ENCODE peak calls at places on chromosome 11, in seven cellular contexts. A, Y, D, L, O, N and P are unnamed samples.
A peak's percentile ranks its signal among the peaks of the same experiment; 100 is the strongest.

GRCh38 chr11:88354909-88355308 is 17.4 kb upstream of the CTSC start:
- DNase-seq in L (no peak), Y (no peak), N (no peak), A (no peak), O (no peak), D (no peak), P (no peak)

GRCh38 chr11:24731554-24731953 is 234.7 kb downstream of the LUZP2 start:
- DNase-seq in O (no peak), N (no peak), Y (no peak), D (no peak), A (no peak), L (no peak), P (no peak)

GRCh38 chr11:46345881-46346484 is 1.3 kb upstream of the DGKZ start:
- DNase-seq in D (no peak), O (no peak), Y (no peak), N (no peak), A (no peak), L (no peak), P (no peak)

GRCh38 chr11:95715777-95716241 is 73.8 kb downstream of the FAM76B start:
- DNase-seq in A (no peak), N (no peak), D (no peak), L (no peak), Y (no peak), O (no peak), P (no peak)

GRCh38 chr11:46637546-46637945 is 20.2 kb downstream of the ATG13 start:
- DNase-seq in Y (no peak), A (no peak), N (no peak), O (no peak), L (no peak), D (no peak), P (no peak)

GRCh38 chr11:1300569-1301187 is 8.8 kb downstream of the TOLLIP start:
- DNase-seq in A (no peak), D (no peak), Y (no peak), O (peak; percentile 24), N (no peak), L (no peak), P (no peak)

GRCh38 chr11:16981651-16982194 is 32.5 kb downstream of the PLEKHA7 start:
- DNase-seq in A (no peak), L (no peak), D (no peak), Y (no peak), O (peak; percentile 49), N (no peak), P (no peak)

GRCh38 chr11:26904114-26904513 is 89.8 kb upstream of the FIBIN start:
- DNase-seq in O (no peak), A (no peak), L (no peak), N (no peak), Y (no peak), D (no peak), P (no peak)

GRCh38 chr11:61486779-61487178 is 21.8 kb upstream of the LRRC10B start:
- DNase-seq in O (no peak), Y (no peak), D (no peak), L (no peak), A (no peak), N (no peak), P (no peak)

GRCh38 chr11:128725630-128726461 is 32.0 kb downstream of the FLI1 start:
- DNase-seq in D (no peak), O (no peak), Y (no peak), L (peak; percentile 48), N (no peak), A (no peak), P (no peak)

GRCh38 chr11:721347-721912 is 15.4 kb downstream of the EPS8L2 start:
- DNase-seq in O (no peak), Y (no peak), D (no peak), L (no peak), N (no peak), A (no peak), P (no peak)

GRCh38 chr11:116694815-116695590 is 77.8 kb downstream of the BUD13 start:
- DNase-seq in L (no peak), Y (no peak), N (no peak), O (no peak), D (no peak), A (no peak), P (no peak)

GRCh38 chr11:19160839-19161238 is 40.9 kb downstream of the CSRP3 start:
- DNase-seq in L (no peak), O (no peak), A (no peak), D (no peak), N (no peak), Y (no peak), P (no peak)

GRCh38 chr11:134037093-134037908 is 31.6 kb upstream of the JAM3 start:
- DNase-seq in O (peak; percentile 79), D (no peak), N (peak; percentile 66), A (peak; percentile 47), Y (peak; percentile 63), L (peak; percentile 50), P (no peak)

GRCh38 chr11:114026355-114026754 is 33.2 kb upstream of the ZBTB16 start:
- DNase-seq in L (no peak), A (no peak), O (peak; percentile 62), N (no peak), Y (peak; percentile 52), D (peak; percentile 37), P (no peak)

GRCh38 chr11:8038393-8038792 is 42.6 kb upstream of the TUB start:
- DNase-seq in O (no peak), A (no peak), L (no peak), N (no peak), Y (no peak), D (no peak), P (no peak)

GRCh38 chr11:126375726-126376125 is 20.2 kb downstream of the ST3GAL4 start:
- DNase-seq in L (no peak), D (no peak), O (no peak), Y (no peak), N (no peak), A (no peak), P (no peak)

GRCh38 chr11:30196400-30197206 is 34.2 kb upstream of the FSHB start:
- DNase-seq in L (peak; percentile 8), O (peak; percentile 83), A (peak; percentile 31), N (peak; percentile 37), D (peak; percentile 84), Y (peak; percentile 36), P (no peak)

GRCh38 chr11:118895093-118896039 is 11.7 kb downstream of the CXCR5 start:
- DNase-seq in A (peak; percentile 31), O (no peak), L (peak; percentile 62), D (no peak), Y (no peak), N (no peak), P (no peak)

GRCh38 chr11:117282956-117283355 is 8.2 kb upstream of the BACE1-AS start:
- DNase-seq in N (no peak), Y (no peak), O (no peak), L (no peak), D (no peak), A (no peak), P (no peak)

GRCh38 chr11:1922411-1923113 is 3.1 kb downstream of the TNNT3 start:
- DNase-seq in D (no peak), Y (no peak), N (no peak), L (no peak), O (no peak), A (no peak), P (no peak)

GRCh38 chr11:2803186-2804057 is 82.2 kb downstream of the CDKN1C start:
- DNase-seq in N (peak; percentile 15), O (peak; percentile 27), Y (no peak), A (no peak), D (no peak), L (no peak), P (peak; percentile 6)

GRCh38 chr11:33613404-33613803 is 87.2 kb downstream of the C11orf91 start:
- DNase-seq in Y (no peak), O (no peak), L (no peak), D (no peak), N (no peak), A (no peak), P (no peak)

GRCh38 chr11:115317428-115318185 is 186.6 kb downstream of the CADM1 start:
- DNase-seq in N (no peak), O (no peak), A (peak; percentile 71), D (no peak), L (no peak), Y (no peak), P (no peak)

GRCh38 chr11:73239111-73239521 is 21.0 kb downstream of the P2RY2 start:
- DNase-seq in L (no peak), D (no peak), A (no peak), O (peak; percentile 13), N (no peak), Y (no peak), P (peak; percentile 32)
- H3K4me1 ChIP-seq in L (no peaks in the 10 kb centered on the region), D (peaks cover 3% of the 10 kb centered on the region), A (no peaks in the 10 kb centered on the region), O (no peaks in the 10 kb centered on the region), N (peaks cover 28% of the 10 kb centered on the region), Y (no peaks in the 10 kb centered on the region), P (peaks cover 71% of the 10 kb centered on the region)

GRCh38 chr11:122661182-122661945 is 5.8 kb downstream of the UBASH3B start:
- DNase-seq in Y (no peak), D (no peak), A (no peak), O (no peak), L (no peak), N (no peak), P (no peak)

GRCh38 chr11:122663764-122664163 is 8.2 kb downstream of the UBASH3B start:
- DNase-seq in Y (no peak), N (no peak), O (no peak), L (no peak), A (no peak), D (no peak), P (no peak)

GRCh38 chr11:122665882-122666281 is 10.4 kb downstream of the UBASH3B start:
- DNase-seq in D (no peak), O (no peak), Y (no peak), A (no peak), L (no peak), N (peak; percentile 22), P (no peak)

GRCh38 chr11:122664188-122664587 is 8.7 kb downstream of the UBASH3B start:
- DNase-seq in L (no peak), A (no peak), D (no peak), Y (no peak), O (no peak), N (no peak), P (no peak)

GRCh38 chr11:122663056-122663740 is 7.7 kb downstream of the UBASH3B start:
- DNase-seq in A (no peak), Y (no peak), L (no peak), N (no peak), O (no peak), D (no peak), P (no peak)
- H3K4me1 ChIP-seq in A (no peaks in the 10 kb centered on the region), Y (no peaks in the 10 kb centered on the region), L (peaks cover 72% of the 10 kb centered on the region), N (no peaks in the 10 kb centered on the region), O (no peaks in the 10 kb centered on the region), D (no peaks in the 10 kb centered on the region), P (no peaks in the 10 kb centered on the region)

DNA sequence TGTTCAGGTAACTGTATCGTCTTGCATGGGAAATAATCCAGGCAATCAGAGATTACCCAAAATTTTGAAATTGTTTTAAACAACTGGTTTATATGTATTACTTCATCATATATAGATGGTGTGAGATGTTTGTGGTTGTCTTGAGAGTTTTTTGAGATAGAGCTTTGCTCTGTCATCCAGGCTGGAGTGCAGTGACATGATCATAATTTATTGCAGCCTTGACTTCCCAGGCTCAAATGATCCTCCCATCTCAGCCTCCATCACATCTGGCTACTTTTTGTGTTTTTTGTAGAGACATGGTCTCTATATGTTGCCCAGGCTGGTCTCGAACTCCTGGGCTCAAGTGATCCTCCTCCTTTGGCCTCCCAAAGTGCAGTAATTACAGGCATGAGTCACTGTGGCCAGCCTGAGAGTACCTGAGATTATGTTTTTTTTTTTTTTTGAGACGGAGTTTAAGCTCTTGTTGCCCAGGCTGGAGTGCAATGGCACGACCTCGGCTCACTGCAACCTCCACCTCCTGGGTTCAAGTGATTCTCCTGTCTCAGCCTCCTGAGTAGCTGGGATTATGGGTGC is 11.5 kb downstream of the CTNND1 start:
- DNase-seq in A (peak; percentile 41), Y (no peak), D (no peak), O (no peak), L (no peak), N (no peak), P (no peak)
- H3K4me1 ChIP-seq in A (peaks cover 18% of the 10 kb centered on the region), Y (peaks cover 31% of the 10 kb centered on the region), D (peaks cover 5% of the 10 kb centered on the region), O (peaks cover 21% of the 10 kb centered on the region), L (no peaks in the 10 kb centered on the region), N (peaks cover 41% of the 10 kb centered on the region), P (peaks cover 64% of the 10 kb centered on the region)

GRCh38 chr11:64762916-64763803 is 3.4 kb upstream of the PYGM start:
- DNase-seq in D (no peak), N (peak; percentile 19), O (peak; percentile 77), L (no peak), Y (no peak), A (no peak), P (peak; percentile 97)
- H3K4me1 ChIP-seq in D (peaks cover 30% of the 10 kb centered on the region), N (peaks cover 48% of the 10 kb centered on the region), O (peaks cover 4% of the 10 kb centered on the region), L (peaks cover 96% of the 10 kb centered on the region), Y (peaks cover 16% of the 10 kb centered on the region), A (no peaks in the 10 kb centered on the region), P (peaks cover 80% of the 10 kb centered on the region)